ENCODE peak calls at places on chromosomes 6 and 20, in ten cellular contexts. One of them, this sample, is unnamed.

GRCh38 chr20:46652699-46653098 is 1.4 kb upstream of the SLC13A3 start:
- DNase-seq in CD4-positive, CD25-positive, alpha-beta regulatory T cell: no peak
- DNase-seq in transverse colon: no peak
- DNase-seq in substantia nigra: no peak
- DNase-seq in HCT116: no peak
- DNase-seq in heart right ventricle: no peak
- DNase-seq in IMR-90: peak; percentile 37
- DNase-seq in heart left ventricle: no peak
- DNase-seq in RWPE1: no peak
- DNase-seq in left lung: no peak
- DNase-seq in this sample: no peak

GRCh38 chr6:107704377-107705013 is 119.6 kb downstream of the SCML4 start:
- DNase-seq in CD4-positive, CD25-positive, alpha-beta regulatory T cell: no peak
- DNase-seq in transverse colon: no peak
- DNase-seq in substantia nigra: no peak
- DNase-seq in HCT116: peak; percentile 18
- DNase-seq in heart right ventricle: no peak
- DNase-seq in IMR-90: peak; percentile 68
- DNase-seq in heart left ventricle: no peak
- DNase-seq in RWPE1: peak; percentile 30
- DNase-seq in left lung: no peak
- DNase-seq in this sample: no peak

GRCh38 chr6:56890683-56891429 is 64.1 kb upstream of the BEND6 start:
- DNase-seq in CD4-positive, CD25-positive, alpha-beta regulatory T cell: no peak
- DNase-seq in transverse colon: no peak
- DNase-seq in substantia nigra: no peak
- DNase-seq in HCT116: no peak
- DNase-seq in heart right ventricle: no peak
- DNase-seq in IMR-90: peak; percentile 97
- DNase-seq in heart left ventricle: no peak
- DNase-seq in RWPE1: no peak
- DNase-seq in left lung: no peak
- DNase-seq in this sample: no peak

GRCh38 chr6:146813554-146813953 is 214.8 kb downstream of the ADGB start:
- DNase-seq in CD4-positive, CD25-positive, alpha-beta regulatory T cell: no peak
- DNase-seq in transverse colon: no peak
- DNase-seq in substantia nigra: no peak
- DNase-seq in HCT116: no peak
- DNase-seq in heart right ventricle: no peak
- DNase-seq in IMR-90: peak; percentile 32
- DNase-seq in heart left ventricle: no peak
- DNase-seq in RWPE1: no peak
- DNase-seq in left lung: no peak
- DNase-seq in this sample: no peak

GRCh38 chr20:1793821-1794220 is 101.4 kb upstream of the SIRPA start:
- DNase-seq in CD4-positive, CD25-positive, alpha-beta regulatory T cell: no peak
- DNase-seq in transverse colon: no peak
- DNase-seq in substantia nigra: no peak
- DNase-seq in HCT116: no peak
- DNase-seq in heart right ventricle: no peak
- DNase-seq in IMR-90: no peak
- DNase-seq in heart left ventricle: no peak
- DNase-seq in RWPE1: no peak
- DNase-seq in left lung: no peak
- DNase-seq in this sample: no peak

GRCh38 chr6:16239798-16240123 is 1.4 kb downstream of the GMPR start:
- DNase-seq in CD4-positive, CD25-positive, alpha-beta regulatory T cell: no peak
- DNase-seq in transverse colon: no peak
- DNase-seq in substantia nigra: no peak
- DNase-seq in HCT116: peak; percentile 86
- DNase-seq in heart right ventricle: no peak
- DNase-seq in IMR-90: peak; percentile 49
- DNase-seq in heart left ventricle: no peak
- DNase-seq in RWPE1: no peak
- DNase-seq in left lung: no peak
- DNase-seq in this sample: no peak

GRCh38 chr20:47126709-47127108 is 229.8 kb downstream of the ZMYND8 start:
- DNase-seq in CD4-positive, CD25-positive, alpha-beta regulatory T cell: no peak
- DNase-seq in transverse colon: no peak
- DNase-seq in substantia nigra: no peak
- DNase-seq in HCT116: no peak
- DNase-seq in heart right ventricle: no peak
- DNase-seq in IMR-90: peak; percentile 69
- DNase-seq in heart left ventricle: no peak
- DNase-seq in RWPE1: no peak
- DNase-seq in left lung: no peak
- DNase-seq in this sample: no peak

GRCh38 chr20:62818592-62819493 is 2.0 kb downstream of the COL9A3 start:
- DNase-seq in CD4-positive, CD25-positive, alpha-beta regulatory T cell: no peak
- DNase-seq in transverse colon: peak; percentile 56
- DNase-seq in substantia nigra: peak; percentile 74
- DNase-seq in HCT116: no peak
- DNase-seq in heart right ventricle: peak; percentile 82
- DNase-seq in IMR-90: peak; percentile 9
- DNase-seq in heart left ventricle: peak; percentile 64
- DNase-seq in RWPE1: peak; percentile 88
- DNase-seq in left lung: no peak
- DNase-seq in this sample: no peak

GRCh38 chr6:168083142-168083885 is 4.3 kb upstream of the FRMD1 start:
- DNase-seq in CD4-positive, CD25-positive, alpha-beta regulatory T cell: no peak
- DNase-seq in transverse colon: peak; percentile 60
- DNase-seq in substantia nigra: no peak
- DNase-seq in HCT116: no peak
- DNase-seq in heart right ventricle: no peak
- DNase-seq in IMR-90: no peak
- DNase-seq in heart left ventricle: no peak
- DNase-seq in RWPE1: no peak
- DNase-seq in left lung: peak; percentile 62
- DNase-seq in this sample: no peak

GRCh38 chr6:142845624-142846458 is 99.1 kb downstream of the HIVEP2 start:
- DNase-seq in CD4-positive, CD25-positive, alpha-beta regulatory T cell: peak; percentile 35
- DNase-seq in transverse colon: peak; percentile 90
- DNase-seq in substantia nigra: peak; percentile 86
- DNase-seq in HCT116: peak; percentile 74
- DNase-seq in heart right ventricle: peak; percentile 93
- DNase-seq in IMR-90: peak; percentile 70
- DNase-seq in heart left ventricle: peak; percentile 91
- DNase-seq in RWPE1: no peak
- DNase-seq in left lung: peak; percentile 90
- DNase-seq in this sample: peak; percentile 79

GRCh38 chr6:47520282-47520681 is 42.7 kb downstream of the CD2AP start:
- DNase-seq in CD4-positive, CD25-positive, alpha-beta regulatory T cell: no peak
- DNase-seq in transverse colon: peak; percentile 71
- DNase-seq in substantia nigra: no peak
- DNase-seq in HCT116: no peak
- DNase-seq in heart right ventricle: no peak
- DNase-seq in IMR-90: no peak
- DNase-seq in heart left ventricle: no peak
- DNase-seq in RWPE1: no peak
- DNase-seq in left lung: no peak
- DNase-seq in this sample: no peak

GRCh38 chr6:48664850-48665249 is 553.9 kb upstream of the PTCHD4 start:
- DNase-seq in CD4-positive, CD25-positive, alpha-beta regulatory T cell: no peak
- DNase-seq in transverse colon: no peak
- DNase-seq in substantia nigra: no peak
- DNase-seq in HCT116: no peak
- DNase-seq in heart right ventricle: no peak
- DNase-seq in IMR-90: peak; percentile 15
- DNase-seq in heart left ventricle: no peak
- DNase-seq in RWPE1: no peak
- DNase-seq in left lung: no peak
- DNase-seq in this sample: no peak

GRCh38 chr6:112149236-112149635 is 61.8 kb downstream of the FAM229B start:
- DNase-seq in CD4-positive, CD25-positive, alpha-beta regulatory T cell: no peak
- DNase-seq in transverse colon: no peak
- DNase-seq in substantia nigra: no peak
- DNase-seq in HCT116: no peak
- DNase-seq in heart right ventricle: no peak
- DNase-seq in IMR-90: peak; percentile 3
- DNase-seq in heart left ventricle: no peak
- DNase-seq in RWPE1: no peak
- DNase-seq in left lung: no peak
- DNase-seq in this sample: no peak
- H3K27ac ChIP-seq in CD4-positive, CD25-positive, alpha-beta regulatory T cell: no peak overlapping the region
- H3K27ac ChIP-seq in transverse colon: peak overlapping the region; percentile 66
- H3K27ac ChIP-seq in substantia nigra: no peak overlapping the region
- H3K27ac ChIP-seq in HCT116: no peak overlapping the region
- H3K27ac ChIP-seq in heart right ventricle: peak overlapping the region; percentile 48
- H3K27ac ChIP-seq in IMR-90: peak overlapping the region; percentile 94
- H3K27ac ChIP-seq in heart left ventricle: peak overlapping the region; percentile 25
- H3K27ac ChIP-seq in RWPE1: no peak overlapping the region
- H3K27ac ChIP-seq in left lung: peak overlapping the region; percentile 48
- H3K27ac ChIP-seq in this sample: peak overlapping the region; percentile 83

GRCh38 chr6:131060311-131060710 is 2.7 kb downstream of the EPB41L2 start:
- DNase-seq in CD4-positive, CD25-positive, alpha-beta regulatory T cell: no peak
- DNase-seq in transverse colon: no peak
- DNase-seq in substantia nigra: no peak
- DNase-seq in HCT116: no peak
- DNase-seq in heart right ventricle: no peak
- DNase-seq in IMR-90: peak; percentile 64
- DNase-seq in heart left ventricle: no peak
- DNase-seq in RWPE1: no peak
- DNase-seq in left lung: no peak
- DNase-seq in this sample: no peak
- H3K27ac ChIP-seq in CD4-positive, CD25-positive, alpha-beta regulatory T cell: no peak overlapping the region
- H3K27ac ChIP-seq in transverse colon: peak overlapping the region; percentile 94
- H3K27ac ChIP-seq in substantia nigra: peak overlapping the region; percentile 18
- H3K27ac ChIP-seq in HCT116: no peak overlapping the region
- H3K27ac ChIP-seq in heart right ventricle: peak overlapping the region; percentile 94
- H3K27ac ChIP-seq in IMR-90: no peak overlapping the region
- H3K27ac ChIP-seq in heart left ventricle: no peak overlapping the region
- H3K27ac ChIP-seq in RWPE1: no peak overlapping the region
- H3K27ac ChIP-seq in left lung: no peak overlapping the region
- H3K27ac ChIP-seq in this sample: peak overlapping the region; percentile 93

GRCh38 chr20:31707994-31708744 is 14.5 kb downstream of the BCL2L1 start:
- DNase-seq in CD4-positive, CD25-positive, alpha-beta regulatory T cell: no peak
- DNase-seq in transverse colon: peak; percentile 83
- DNase-seq in substantia nigra: peak; percentile 24
- DNase-seq in HCT116: no peak
- DNase-seq in heart right ventricle: peak; percentile 42
- DNase-seq in IMR-90: no peak
- DNase-seq in heart left ventricle: peak; percentile 55
- DNase-seq in RWPE1: no peak
- DNase-seq in left lung: no peak
- DNase-seq in this sample: no peak

GRCh38 chr20:31708839-31709534 is 13.7 kb downstream of the BCL2L1 start:
- DNase-seq in CD4-positive, CD25-positive, alpha-beta regulatory T cell: no peak
- DNase-seq in transverse colon: no peak
- DNase-seq in substantia nigra: no peak
- DNase-seq in HCT116: no peak
- DNase-seq in heart right ventricle: no peak
- DNase-seq in IMR-90: no peak
- DNase-seq in heart left ventricle: no peak
- DNase-seq in RWPE1: no peak
- DNase-seq in left lung: no peak
- DNase-seq in this sample: no peak

GRCh38 chr20:31711416-31712111 is 11.1 kb downstream of the BCL2L1 start:
- DNase-seq in CD4-positive, CD25-positive, alpha-beta regulatory T cell: no peak
- DNase-seq in transverse colon: no peak
- DNase-seq in substantia nigra: no peak
- DNase-seq in HCT116: no peak
- DNase-seq in heart right ventricle: no peak
- DNase-seq in IMR-90: no peak
- DNase-seq in heart left ventricle: no peak
- DNase-seq in RWPE1: no peak
- DNase-seq in left lung: no peak
- DNase-seq in this sample: no peak

GRCh38 chr20:31710423-31711250 is 12.0 kb downstream of the BCL2L1 start:
- DNase-seq in CD4-positive, CD25-positive, alpha-beta regulatory T cell: no peak
- DNase-seq in transverse colon: no peak
- DNase-seq in substantia nigra: peak; percentile 40
- DNase-seq in HCT116: no peak
- DNase-seq in heart right ventricle: peak; percentile 70
- DNase-seq in IMR-90: no peak
- DNase-seq in heart left ventricle: peak; percentile 42
- DNase-seq in RWPE1: peak; percentile 96
- DNase-seq in left lung: no peak
- DNase-seq in this sample: no peak

GRCh38 chr20:31709939-31710338 is 12.7 kb downstream of the BCL2L1 start:
- DNase-seq in CD4-positive, CD25-positive, alpha-beta regulatory T cell: no peak
- DNase-seq in transverse colon: no peak
- DNase-seq in substantia nigra: no peak
- DNase-seq in HCT116: no peak
- DNase-seq in heart right ventricle: no peak
- DNase-seq in IMR-90: no peak
- DNase-seq in heart left ventricle: no peak
- DNase-seq in RWPE1: no peak
- DNase-seq in left lung: no peak
- DNase-seq in this sample: no peak
- H3K27ac ChIP-seq in CD4-positive, CD25-positive, alpha-beta regulatory T cell: peak overlapping the region; percentile 27
- H3K27ac ChIP-seq in transverse colon: peak overlapping the region; percentile 85
- H3K27ac ChIP-seq in substantia nigra: peak overlapping the region; percentile 98
- H3K27ac ChIP-seq in HCT116: peak overlapping the region; percentile 98
- H3K27ac ChIP-seq in heart right ventricle: peak overlapping the region; percentile 92
- H3K27ac ChIP-seq in IMR-90: no peak overlapping the region
- H3K27ac ChIP-seq in heart left ventricle: peak overlapping the region; percentile 99
- H3K27ac ChIP-seq in RWPE1: peak overlapping the region; percentile 93
- H3K27ac ChIP-seq in left lung: no peak overlapping the region
- H3K27ac ChIP-seq in this sample: no peak overlapping the region

DNA sequence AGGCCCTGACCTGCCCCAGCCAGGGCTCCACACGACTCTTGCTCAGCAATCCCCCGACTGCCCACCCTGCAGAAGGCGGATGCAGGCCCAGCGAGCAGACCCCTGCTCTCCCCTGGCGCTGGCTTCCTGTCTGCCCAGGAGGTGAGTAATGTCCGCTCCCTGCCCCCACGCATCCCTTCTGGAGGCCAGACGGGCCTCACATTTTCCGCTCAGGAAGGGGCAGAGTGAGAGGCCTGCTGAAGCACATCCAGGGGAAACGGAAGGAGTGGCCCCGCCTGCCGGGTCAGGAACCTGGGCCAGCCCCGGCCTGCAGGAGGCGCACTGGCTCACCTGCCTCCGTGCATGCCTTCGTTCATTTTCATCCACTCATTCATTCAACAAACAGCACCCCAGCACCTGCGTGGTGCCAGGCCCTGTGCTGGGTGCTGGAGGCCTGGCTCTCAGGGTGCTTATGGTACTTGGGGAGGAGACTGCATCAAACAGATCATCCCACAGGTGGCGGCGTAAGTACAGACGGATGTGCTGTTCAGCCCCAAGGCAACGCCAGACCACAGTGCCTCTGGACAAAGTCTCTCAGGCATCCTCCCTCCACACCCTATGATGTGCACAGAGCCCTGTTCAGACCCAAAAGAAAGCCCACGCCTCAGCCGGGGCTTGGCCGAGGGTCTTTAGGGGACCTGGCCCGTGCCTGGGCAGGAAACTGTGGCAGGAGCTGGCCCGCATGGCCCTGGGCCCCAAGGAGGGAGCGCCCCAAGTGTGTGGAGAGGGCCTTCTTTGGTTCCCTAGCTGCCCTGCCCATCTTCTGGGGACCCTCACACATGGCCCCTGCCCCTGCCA is 112.1 kb downstream of the ASXL1 start:
- DNase-seq in CD4-positive, CD25-positive, alpha-beta regulatory T cell: no peak
- DNase-seq in transverse colon: peak; percentile 53
- DNase-seq in substantia nigra: no peak
- DNase-seq in HCT116: peak; percentile 16
- DNase-seq in heart right ventricle: peak; percentile 69
- DNase-seq in IMR-90: peak; percentile 70
- DNase-seq in heart left ventricle: peak; percentile 74
- DNase-seq in RWPE1: no peak
- DNase-seq in left lung: peak; percentile 90
- DNase-seq in this sample: no peak
- H3K27ac ChIP-seq in CD4-positive, CD25-positive, alpha-beta regulatory T cell: no peak overlapping the region
- H3K27ac ChIP-seq in transverse colon: peak overlapping the region; percentile 87
- H3K27ac ChIP-seq in substantia nigra: peak overlapping the region; percentile 86
- H3K27ac ChIP-seq in HCT116: no peak overlapping the region
- H3K27ac ChIP-seq in heart right ventricle: peak overlapping the region; percentile 87
- H3K27ac ChIP-seq in IMR-90: peak overlapping the region; percentile 27
- H3K27ac ChIP-seq in heart left ventricle: peak overlapping the region; percentile 89
- H3K27ac ChIP-seq in RWPE1: peak overlapping the region; percentile 42
- H3K27ac ChIP-seq in left lung: peak overlapping the region; percentile 72
- H3K27ac ChIP-seq in this sample: peak overlapping the region; percentile 35

GRCh38 chr20:10511507-10512231 is 76.6 kb downstream of the SLX4IP start:
- DNase-seq in CD4-positive, CD25-positive, alpha-beta regulatory T cell: peak; percentile 50
- DNase-seq in transverse colon: peak; percentile 79
- DNase-seq in substantia nigra: peak; percentile 61
- DNase-seq in HCT116: peak; percentile 87
- DNase-seq in heart right ventricle: peak; percentile 54
- DNase-seq in IMR-90: peak; percentile 99
- DNase-seq in heart left ventricle: peak; percentile 77
- DNase-seq in RWPE1: peak; percentile 92
- DNase-seq in left lung: peak; percentile 94
- DNase-seq in this sample: peak; percentile 90
- H3K27ac ChIP-seq in CD4-positive, CD25-positive, alpha-beta regulatory T cell: no peak overlapping the region
- H3K27ac ChIP-seq in transverse colon: peak overlapping the region; percentile 72
- H3K27ac ChIP-seq in substantia nigra: peak overlapping the region; percentile 22
- H3K27ac ChIP-seq in HCT116: peak overlapping the region; percentile 86
- H3K27ac ChIP-seq in heart right ventricle: peak overlapping the region; percentile 46
- H3K27ac ChIP-seq in IMR-90: peak overlapping the region; percentile 95
- H3K27ac ChIP-seq in heart left ventricle: peak overlapping the region; percentile 50
- H3K27ac ChIP-seq in RWPE1: peak overlapping the region; percentile 93
- H3K27ac ChIP-seq in left lung: peak overlapping the region; percentile 85
- H3K27ac ChIP-seq in this sample: peak overlapping the region; percentile 89